ENCODE peak calls at places on chromosome 12, in eight cellular contexts. U is HFF-Myc, X is choroid plexus epithelial cell, S is gastrocnemius medialis, P is small intestine, H is adipocyte, E is psoas muscle, Q is thoracic aorta. M is an unnamed sample.
A peak's percentile ranks its signal among the peaks of the same experiment; 100 is the strongest.

GRCh38 chr12:108468149-108468968 is 46.7 kb upstream of the FICD start:
- DNase-seq in U (no peak), X (peak; percentile 56), S (no peak), P (peak; percentile 30), H (peak; percentile 60), E (no peak), Q (no peak), M (no peak)

GRCh38 chr12:12922191-12922616 is 29.8 kb downstream of the GPRC5D start:
- DNase-seq in U (no peak), X (peak; percentile 86), S (no peak), P (no peak), H (no peak), E (peak; percentile 74), Q (peak; percentile 56), M (peak; percentile 78)

GRCh38 chr12:42932937-42933336 is 343.4 kb upstream of the PRICKLE1 start:
- DNase-seq in U (no peak), X (no peak), S (no peak), P (no peak), H (no peak), E (no peak), Q (no peak), M (no peak)

GRCh38 chr12:46944104-46944503 is 118.3 kb upstream of the SLC38A4 start:
- DNase-seq in U (peak; percentile 67), X (peak; percentile 89), S (no peak), P (no peak), H (peak; percentile 33), E (no peak), Q (no peak), M (no peak)

GRCh38 chr12:111137968-111138367 is 217.6 kb upstream of the MYL2 start:
- DNase-seq in U (no peak), X (no peak), S (no peak), P (no peak), H (no peak), E (no peak), Q (no peak), M (no peak)

GRCh38 chr12:116241157-116241772 is 36.2 kb downstream of the MED13L start:
- DNase-seq in U (no peak), X (peak; percentile 45), S (no peak), P (no peak), H (no peak), E (no peak), Q (no peak), M (no peak)

GRCh38 chr12:13165578-13166120 is 30.9 kb upstream of the EMP1 start:
- DNase-seq in U (peak; percentile 66), X (peak; percentile 81), S (peak; percentile 30), P (peak; percentile 72), H (peak; percentile 38), E (peak; percentile 77), Q (peak; percentile 53), M (peak; percentile 82)

GRCh38 chr12:52993558-52993869 is 12.7 kb upstream of the EIF4B start:
- DNase-seq in U (no peak), X (no peak), S (no peak), P (no peak), H (no peak), E (no peak), Q (no peak), M (no peak)

GRCh38 chr12:126247936-126248335 is 1182.7 kb downstream of the AACS start:
- DNase-seq in U (no peak), X (no peak), S (no peak), P (no peak), H (no peak), E (no peak), Q (no peak), M (peak; percentile 31)

GRCh38 chr12:98422809-98423208 is 92.6 kb upstream of the TMPO start:
- DNase-seq in U (no peak), X (no peak), S (no peak), P (peak; percentile 93), H (no peak), E (no peak), Q (no peak), M (no peak)

GRCh38 chr12:77914089-77914488 is 83.4 kb downstream of the NAV3 start:
- DNase-seq in U (no peak), X (peak; percentile 52), S (no peak), P (no peak), H (no peak), E (no peak), Q (no peak), M (no peak)

GRCh38 chr12:67382206-67382871 is 113.2 kb downstream of the CAND1 start:
- DNase-seq in U (no peak), X (peak; percentile 65), S (no peak), P (no peak), H (no peak), E (no peak), Q (no peak), M (no peak)

GRCh38 chr12:47102845-47103666 is 23.3 kb upstream of the AMIGO2 start:
- DNase-seq in U (peak; percentile 82), X (peak; percentile 79), S (no peak), P (no peak), H (no peak), E (no peak), Q (no peak), M (no peak)

DNA sequence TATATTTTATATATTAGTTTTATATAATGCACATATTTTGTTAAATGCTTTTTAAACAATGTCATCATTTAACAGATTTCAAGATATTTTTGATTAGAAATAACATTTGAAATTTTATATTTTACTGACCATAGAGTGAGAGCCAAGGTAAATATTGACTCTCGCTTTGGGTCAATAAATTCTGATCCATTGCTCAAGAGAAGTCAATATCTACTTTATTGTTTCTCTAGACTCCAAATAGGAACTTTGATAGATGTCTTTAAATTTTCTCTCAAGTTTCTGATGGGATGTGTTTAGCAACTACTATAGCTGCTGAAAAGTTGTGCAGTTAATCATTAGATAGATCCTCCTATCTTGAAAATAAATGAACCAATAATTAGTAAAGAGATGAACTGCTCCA is 61.4 kb upstream of the ATXN7L3B start:
- DNase-seq in U (no peak), X (no peak), S (no peak), P (no peak), H (no peak), E (no peak), Q (no peak), M (no peak)
- H3K4me3 ChIP-seq in U (no peak overlapping the region), X (no peak overlapping the region), S (no peak overlapping the region), P (no peak overlapping the region), H (no peak overlapping the region), E (no peak overlapping the region), Q (no peak overlapping the region), M (no peak overlapping the region)

GRCh38 chr12:6551496-6552139 is 4.2 kb downstream of the IFFO1 start:
- DNase-seq in U (no peak), X (peak; percentile 80), S (no peak), P (no peak), H (peak; percentile 82), E (peak; percentile 76), Q (no peak), M (no peak)

GRCh38 chr12:6551063-6551461 is 4.8 kb downstream of the IFFO1 start:
- DNase-seq in U (no peak), X (no peak), S (peak; percentile 88), P (peak; percentile 40), H (no peak), E (peak; percentile 94), Q (no peak), M (no peak)

GRCh38 chr12:6553051-6553868 is 2.6 kb downstream of the IFFO1 start:
- DNase-seq in U (no peak), X (peak; percentile 63), S (peak; percentile 88), P (no peak), H (peak; percentile 90), E (peak; percentile 86), Q (no peak), M (no peak)

GRCh38 chr12:6550294-6551062 is 5.4 kb downstream of the IFFO1 start:
- DNase-seq in U (no peak), X (no peak), S (no peak), P (no peak), H (no peak), E (no peak), Q (no peak), M (no peak)

DNA sequence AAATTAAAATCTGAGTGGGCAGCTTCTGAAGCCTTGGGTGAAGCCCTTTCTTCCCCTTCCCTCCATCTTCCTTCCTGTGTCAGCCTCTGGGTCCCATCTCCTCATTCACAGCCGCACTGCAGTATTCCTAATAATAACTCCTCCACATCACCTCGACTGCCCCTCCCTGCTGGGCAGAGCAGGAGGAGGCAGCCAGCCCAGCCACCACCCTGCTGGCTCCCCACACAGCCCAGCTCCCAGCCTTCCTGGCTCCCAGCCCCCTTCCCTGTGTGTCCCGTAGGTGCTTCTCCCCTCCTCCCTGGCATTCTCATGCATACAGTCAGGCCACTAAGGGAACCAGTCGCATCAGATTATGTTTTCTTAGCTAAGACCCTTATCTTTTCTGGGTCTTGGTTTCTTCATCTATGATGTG is 3.7 kb downstream of the IFFO1 start:
- DNase-seq in U (no peak), X (no peak), S (peak; percentile 73), P (no peak), H (peak; percentile 57), E (peak; percentile 90), Q (no peak), M (no peak)
- H3K4me3 ChIP-seq in U (peak overlapping the region; percentile 1), X (peak overlapping the region; percentile 1), S (peak overlapping the region; percentile 16), P (no peak overlapping the region), H (peak overlapping the region; percentile 86), E (peak overlapping the region; percentile 95), Q (peak overlapping the region; percentile 93), M (no peak overlapping the region)

GRCh38 chr12:50546441-50547318 is 41.9 kb downstream of the DIP2B start:
- DNase-seq in U (no peak), X (peak; percentile 20), S (no peak), P (no peak), H (no peak), E (no peak), Q (no peak), M (no peak)

GRCh38 chr12:50547742-50548141 is 43.0 kb downstream of the DIP2B start:
- DNase-seq in U (no peak), X (no peak), S (no peak), P (no peak), H (no peak), E (no peak), Q (no peak), M (no peak)

GRCh38 chr12:50545213-50545612 is 40.4 kb downstream of the DIP2B start:
- DNase-seq in U (no peak), X (no peak), S (no peak), P (no peak), H (no peak), E (no peak), Q (no peak), M (no peak)

GRCh38 chr12:50542448-50542847 is 37.7 kb downstream of the DIP2B start:
- DNase-seq in U (no peak), X (peak; percentile 20), S (no peak), P (peak; percentile 50), H (peak; percentile 35), E (no peak), Q (no peak), M (no peak)

DNA sequence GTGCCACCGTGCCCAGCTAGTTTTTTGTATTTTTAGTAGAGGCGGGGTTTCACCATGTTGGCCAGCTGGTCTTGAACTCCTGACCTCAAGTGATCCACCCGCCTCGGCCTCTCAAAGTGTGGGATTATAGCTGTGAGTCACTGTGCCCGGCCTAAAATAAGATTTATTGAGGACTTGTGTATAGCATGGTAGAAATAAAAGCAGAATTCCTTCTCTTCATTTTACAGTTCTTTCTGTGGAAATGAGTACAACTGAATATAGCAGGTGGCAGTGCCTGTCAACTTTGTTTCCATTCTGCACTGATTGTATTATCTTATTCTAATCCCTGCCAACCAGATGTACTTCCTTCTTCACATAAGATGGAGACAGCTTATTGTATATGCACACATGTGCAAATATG is 41.0 kb downstream of the DIP2B start:
- DNase-seq in U (no peak), X (no peak), S (no peak), P (peak; percentile 36), H (no peak), E (no peak), Q (no peak), M (no peak)
- H3K4me3 ChIP-seq in U (no peak overlapping the region), X (no peak overlapping the region), S (no peak overlapping the region), P (no peak overlapping the region), H (no peak overlapping the region), E (no peak overlapping the region), Q (no peak overlapping the region), M (no peak overlapping the region)

GRCh38 chr12:57227315-57228115 is 2.0 kb upstream of the SHMT2 start:
- DNase-seq in U (no peak), X (no peak), S (no peak), P (no peak), H (no peak), E (no peak), Q (no peak), M (no peak)
- H3K4me3 ChIP-seq in U (no peak overlapping the region), X (no peak overlapping the region), S (no peak overlapping the region), P (no peak overlapping the region), H (no peak overlapping the region), E (no peak overlapping the region), Q (peak overlapping the region; percentile 47), M (no peak overlapping the region)